ENCODE peak calls at places on chromosomes 6 and 20, in four cellular contexts. W is NCI-H524 treated with DMSO at 0.1 percent for 48 hours; S is stimulated activated CD8-positive, alpha-beta memory T cell treated with anti-CD3 and anti-CD28 coated beads, Interleukin-4, amount 100 ng/mL, for 24 hours; J is Daoy. P is an unnamed sample.

GRCh38 chr6:11065436-11066202 is 21.5 kb upstream of the ELOVL2 start:
- DNase-seq in W (no peak), S (no peak), J (no peak), P (no peak)

GRCh38 chr20:3340443-3340842 is 67.0 kb downstream of the DNAAF9 start:
- DNase-seq in W (peak), S (no peak), J (no peak), P (peak)

GRCh38 chr6:34680802-34681515 is 15.6 kb downstream of the ILRUN start:
- DNase-seq in W (no peak), S (no peak), J (peak), P (peak)

GRCh38 chr6:152089992-152090391 is 282.5 kb downstream of the ESR1 start:
- DNase-seq in W (no peak), S (no peak), J (peak), P (peak)

GRCh38 chr6:28136585-28137457 is 4.9 kb upstream of the ZKSCAN8 start:
- DNase-seq in W (peak), S (peak), J (peak), P (peak)

GRCh38 chr6:84582997-84583396 is 181.4 kb downstream of the TBX18 start:
- DNase-seq in W (no peak), S (no peak), J (peak), P (no peak)

GRCh38 chr20:6857929-6858328 is 90.4 kb downstream of the BMP2 start:
- DNase-seq in W (no peak), S (no peak), J (no peak), P (no peak)

GRCh38 chr6:66403965-66404364 is 696.9 kb upstream of the EYS start:
- DNase-seq in W (no peak), S (no peak), J (no peak), P (no peak)

GRCh38 chr20:59004493-59004762 is 2.6 kb downstream of the CTSZ start:
- DNase-seq in W (no peak), S (no peak), J (no peak), P (peak)

GRCh38 chr6:76852776-76853175 is 610.5 kb downstream of the HTR1B start:
- DNase-seq in W (no peak), S (no peak), J (no peak), P (peak)

GRCh38 chr20:60223174-60223573 is 265.0 kb downstream of the CDH26 start:
- DNase-seq in W (no peak), S (no peak), J (no peak), P (no peak)

GRCh38 chr6:26269406-26270120 is 95.4 kb upstream of the BTN3A2 start:
- DNase-seq in W (no peak), S (no peak), J (no peak), P (no peak)

GRCh38 chr6:83062225-83062624 is 3.4 kb downstream of the UBE3D start:
- DNase-seq in W (no peak), S (no peak), J (peak), P (no peak)

GRCh38 chr6:168826078-168826390 is 385.1 kb downstream of the SMOC2 start:
- DNase-seq in W (no peak), S (no peak), J (no peak), P (no peak)

GRCh38 chr6:144378437-144378836 is 93.3 kb downstream of the UTRN start:
- DNase-seq in W (no peak), S (no peak), J (no peak), P (peak)

GRCh38 chr6:548091-548490 is 108.8 kb downstream of the HUS1B start:
- DNase-seq in W (no peak), S (no peak), J (no peak), P (no peak)

P was measured in dermis blood vessel endothelial cell.